ENCODE peak calls at places on chromosomes 11 and 22, in ten cellular contexts. L is foreskin fibroblast; R is HFFc6; J is lower leg skin; C is OCI-M1; O is CD8-positive, alpha-beta memory T cell; H is left ventricle myocardium superior; G is SW 1271; B is activated CD4-positive, alpha-beta T cell treated with anti-CD3 and anti-CD28 coated beads for 24 hours; Z is stimulated activated CD4-positive, alpha-beta T cell treated with anti-CD3 and anti-CD28 coated beads, Interleukin-2, amount 100 ng/mL, for 24 hours. U is an unnamed sample.
A peak's percentile ranks its signal among the peaks of the same experiment; 100 is the strongest.

GRCh38 chr11:12629601-12630313 is 44.5 kb upstream of the TEAD1 start:
- DNase-seq in L (peak; percentile 84), R (peak; percentile 33), J (no peak), C (no peak), O (no peak), H (no peak), G (no peak), B (no peak), Z (no peak), U (no peak)

GRCh38 chr11:124863826-124864165 is 1.4 kb upstream of the ROBO3 start:
- DNase-seq in L (no peak), R (no peak), J (peak; percentile 52), C (no peak), O (no peak), H (no peak), G (no peak), B (no peak), Z (no peak), U (no peak)

GRCh38 chr22:37480387-37481346 is 5.5 kb downstream of the MFNG start:
- DNase-seq in L (no peak), R (no peak), J (no peak), C (no peak), O (no peak), H (no peak), G (no peak), B (no peak), Z (no peak), U (no peak)

GRCh38 chr11:93529707-93530467 is 13.3 kb downstream of the SMCO4 start:
- DNase-seq in L (peak; percentile 41), R (peak; percentile 2), J (no peak), C (no peak), O (no peak), H (peak; percentile 51), G (no peak), B (no peak), Z (no peak), U (no peak)

GRCh38 chr11:57868491-57868890 is 106.9 kb downstream of the CTNND1 start:
- DNase-seq in L (no peak), R (no peak), J (no peak), C (no peak), O (no peak), H (no peak), G (no peak), B (no peak), Z (no peak), U (no peak)

GRCh38 chr11:9754041-9754471 is 90.2 kb downstream of the SWAP70 start:
- DNase-seq in L (peak; percentile 73), R (no peak), J (no peak), C (no peak), O (no peak), H (no peak), G (no peak), B (no peak), Z (no peak), U (peak; percentile 27)

GRCh38 chr11:121024989-121025388 is 1.1 kb downstream of the TBCEL start:
- DNase-seq in L (peak; percentile 38), R (peak; percentile 19), J (no peak), C (no peak), O (no peak), H (peak; percentile 36), G (no peak), B (no peak), Z (no peak), U (no peak)

GRCh38 chr11:14148653-14149273 is 186.2 kb downstream of the SPON1 start:
- DNase-seq in L (peak; percentile 65), R (peak; percentile 45), J (no peak), C (peak; percentile 57), O (no peak), H (no peak), G (peak; percentile 35), B (no peak), Z (no peak), U (peak; percentile 2)

GRCh38 chr11:93572621-93573020 is 29.4 kb upstream of the SMCO4 start:
- DNase-seq in L (no peak), R (no peak), J (no peak), C (no peak), O (no peak), H (no peak), G (no peak), B (no peak), Z (no peak), U (no peak)

GRCh38 chr22:39699631-39700348 is 129.2 kb downstream of the CACNA1I start:
- DNase-seq in L (no peak), R (no peak), J (no peak), C (no peak), O (no peak), H (no peak), G (no peak), B (no peak), Z (no peak), U (peak; percentile 84)

GRCh38 chr11:65354265-65355012 is at the start of gene TIGD3:
- DNase-seq in L (peak; percentile 98), R (peak; percentile 92), J (peak; percentile 100), C (peak; percentile 97), O (peak; percentile 98), H (peak; percentile 99), G (peak; percentile 91), B (peak; percentile 97), Z (peak; percentile 99), U (peak; percentile 93)

GRCh38 chr11:115141715-115142114 is 362.5 kb downstream of the CADM1 start:
- DNase-seq in L (no peak), R (no peak), J (no peak), C (no peak), O (no peak), H (no peak), G (no peak), B (no peak), Z (no peak), U (no peak)

GRCh38 chr11:128471138-128471661 is 116.2 kb downstream of the ETS1 start:
- DNase-seq in L (no peak), R (no peak), J (no peak), C (no peak), O (no peak), H (no peak), G (no peak), B (no peak), Z (peak; percentile 51), U (no peak)

GRCh38 chr11:119722281-119722794 is 6.7 kb downstream of the NECTIN1 start:
- DNase-seq in L (no peak), R (no peak), J (peak; percentile 82), C (no peak), O (no peak), H (no peak), G (no peak), B (no peak), Z (no peak), U (peak; percentile 66)

GRCh38 chr11:19027829-19028595 is 32.5 kb downstream of the MRGPRX2 start:
- DNase-seq in L (peak; percentile 10), R (peak; percentile 70), J (no peak), C (no peak), O (no peak), H (no peak), G (no peak), B (no peak), Z (no peak), U (no peak)

GRCh38 chr11:19576054-19576453 is 136.6 kb upstream of the NAV2 start:
- DNase-seq in L (peak; percentile 68), R (no peak), J (peak; percentile 23), C (no peak), O (no peak), H (no peak), G (no peak), B (no peak), Z (no peak), U (no peak)

GRCh38 chr11:41826129-41826528 is 366.7 kb upstream of the LRRC4C start:
- DNase-seq in L (no peak), R (no peak), J (no peak), C (no peak), O (no peak), H (no peak), G (no peak), B (no peak), Z (no peak), U (no peak)

GRCh38 chr22:42719133-42719532 is 1.5 kb downstream of the A4GALT start:
- DNase-seq in L (peak; percentile 44), R (peak; percentile 25), J (no peak), C (peak; percentile 19), O (no peak), H (no peak), G (no peak), B (no peak), Z (no peak), U (no peak)

GRCh38 chr11:126127898-126128297 is 65.2 kb upstream of the CDON start:
- DNase-seq in L (no peak), R (no peak), J (no peak), C (no peak), O (no peak), H (no peak), G (no peak), B (no peak), Z (no peak), U (no peak)

GRCh38 chr11:128490092-128490491 is 97.3 kb downstream of the ETS1 start:
- DNase-seq in L (no peak), R (no peak), J (no peak), C (no peak), O (no peak), H (no peak), G (no peak), B (no peak), Z (no peak), U (no peak)

GRCh38 chr11:78351193-78351592 is 66.4 kb downstream of the GAB2 start:
- DNase-seq in L (peak; percentile 6), R (no peak), J (no peak), C (peak; percentile 97), O (no peak), H (no peak), G (no peak), B (no peak), Z (no peak), U (no peak)